ENCODE peak calls at places on chromosomes 2 and 18, in six cellular contexts. One of them, this sample, is unnamed.

GRCh38 chr18:8870528-8870927 is 165.2 kb downstream of the MTCL1 start:
- DNase-seq in endothelial cell: no peak
- DNase-seq in neural crest cell: no peak
- DNase-seq in NCI-H2029 treated with DMSO at 0.1 percent for 48 hours: no peak
- DNase-seq in uterus: no peak
- DNase-seq in fibroblast of the conjunctiva: no peak
- DNase-seq in this sample: no peak

GRCh38 chr2:191264647-191265079 is 19.5 kb downstream of the MYO1B start:
- DNase-seq in endothelial cell: no peak
- DNase-seq in neural crest cell: no peak
- DNase-seq in NCI-H2029 treated with DMSO at 0.1 percent for 48 hours: no peak
- DNase-seq in uterus: no peak
- DNase-seq in fibroblast of the conjunctiva: peak; percentile 49
- DNase-seq in this sample: no peak

GRCh38 chr2:226127682-226128081 is 671.9 kb downstream of the IRS1 start:
- DNase-seq in endothelial cell: no peak
- DNase-seq in neural crest cell: no peak
- DNase-seq in NCI-H2029 treated with DMSO at 0.1 percent for 48 hours: no peak
- DNase-seq in uterus: no peak
- DNase-seq in fibroblast of the conjunctiva: no peak
- DNase-seq in this sample: no peak

GRCh38 chr2:189700681-189701080 is 26.2 kb downstream of the ANKAR start:
- DNase-seq in endothelial cell: no peak
- DNase-seq in neural crest cell: no peak
- DNase-seq in NCI-H2029 treated with DMSO at 0.1 percent for 48 hours: no peak
- DNase-seq in uterus: no peak
- DNase-seq in fibroblast of the conjunctiva: no peak
- DNase-seq in this sample: no peak

GRCh38 chr2:121075641-121076500 is 209.1 kb downstream of the TFCP2L1 start:
- DNase-seq in endothelial cell: no peak
- DNase-seq in neural crest cell: no peak
- DNase-seq in NCI-H2029 treated with DMSO at 0.1 percent for 48 hours: no peak
- DNase-seq in uterus: peak; percentile 38
- DNase-seq in fibroblast of the conjunctiva: no peak
- DNase-seq in this sample: no peak

GRCh38 chr18:21868770-21869169 is 128.2 kb downstream of the MIB1 start:
- DNase-seq in endothelial cell: no peak
- DNase-seq in neural crest cell: no peak
- DNase-seq in NCI-H2029 treated with DMSO at 0.1 percent for 48 hours: no peak
- DNase-seq in uterus: no peak
- DNase-seq in fibroblast of the conjunctiva: no peak
- DNase-seq in this sample: no peak

GRCh38 chr2:173547493-173547892 is 192.8 kb downstream of the CDCA7 start:
- DNase-seq in endothelial cell: no peak
- DNase-seq in neural crest cell: no peak
- DNase-seq in NCI-H2029 treated with DMSO at 0.1 percent for 48 hours: no peak
- DNase-seq in uterus: no peak
- DNase-seq in fibroblast of the conjunctiva: no peak
- DNase-seq in this sample: no peak

GRCh38 chr2:215660687-215661086 is 224.8 kb upstream of the FN1 start:
- DNase-seq in endothelial cell: no peak
- DNase-seq in neural crest cell: no peak
- DNase-seq in NCI-H2029 treated with DMSO at 0.1 percent for 48 hours: no peak
- DNase-seq in uterus: no peak
- DNase-seq in fibroblast of the conjunctiva: no peak
- DNase-seq in this sample: no peak

GRCh38 chr2:239099474-239099873 is 251.6 kb downstream of the TWIST2 start:
- DNase-seq in endothelial cell: no peak
- DNase-seq in neural crest cell: no peak
- DNase-seq in NCI-H2029 treated with DMSO at 0.1 percent for 48 hours: no peak
- DNase-seq in uterus: no peak
- DNase-seq in fibroblast of the conjunctiva: no peak
- DNase-seq in this sample: no peak

GRCh38 chr18:50679656-50680055 is 119.8 kb downstream of the MAPK4 start:
- DNase-seq in endothelial cell: no peak
- DNase-seq in neural crest cell: no peak
- DNase-seq in NCI-H2029 treated with DMSO at 0.1 percent for 48 hours: no peak
- DNase-seq in uterus: no peak
- DNase-seq in fibroblast of the conjunctiva: no peak
- DNase-seq in this sample: no peak

GRCh38 chr2:223692227-223692947 is 90.2 kb upstream of the SCG2 start:
- DNase-seq in endothelial cell: peak; percentile 45
- DNase-seq in neural crest cell: peak; percentile 37
- DNase-seq in NCI-H2029 treated with DMSO at 0.1 percent for 48 hours: no peak
- DNase-seq in uterus: peak; percentile 19
- DNase-seq in fibroblast of the conjunctiva: no peak
- DNase-seq in this sample: no peak

GRCh38 chr2:8659735-8660492 is 21.9 kb upstream of the ID2 start:
- DNase-seq in endothelial cell: no peak
- DNase-seq in neural crest cell: no peak
- DNase-seq in NCI-H2029 treated with DMSO at 0.1 percent for 48 hours: peak; percentile 52
- DNase-seq in uterus: no peak
- DNase-seq in fibroblast of the conjunctiva: no peak
- DNase-seq in this sample: no peak

GRCh38 chr2:132430895-132431294 is 14.3 kb downstream of the GPR39 start:
- DNase-seq in endothelial cell: no peak
- DNase-seq in neural crest cell: no peak
- DNase-seq in NCI-H2029 treated with DMSO at 0.1 percent for 48 hours: no peak
- DNase-seq in uterus: no peak
- DNase-seq in fibroblast of the conjunctiva: no peak
- DNase-seq in this sample: no peak

GRCh38 chr2:121776885-121777698 is 21.6 kb downstream of the TSN start:
- DNase-seq in endothelial cell: no peak
- DNase-seq in neural crest cell: no peak
- DNase-seq in NCI-H2029 treated with DMSO at 0.1 percent for 48 hours: no peak
- DNase-seq in uterus: no peak
- DNase-seq in fibroblast of the conjunctiva: no peak
- DNase-seq in this sample: no peak

GRCh38 chr2:141438536-141438935 is 692.3 kb downstream of the LRP1B start:
- DNase-seq in endothelial cell: no peak
- DNase-seq in neural crest cell: no peak
- DNase-seq in NCI-H2029 treated with DMSO at 0.1 percent for 48 hours: no peak
- DNase-seq in uterus: no peak
- DNase-seq in fibroblast of the conjunctiva: no peak
- DNase-seq in this sample: no peak

GRCh38 chr2:213188971-213189899 is 37.8 kb upstream of the IKZF2 start:
- DNase-seq in endothelial cell: peak; percentile 26
- DNase-seq in neural crest cell: peak; percentile 8
- DNase-seq in NCI-H2029 treated with DMSO at 0.1 percent for 48 hours: no peak
- DNase-seq in uterus: no peak
- DNase-seq in fibroblast of the conjunctiva: peak; percentile 32
- DNase-seq in this sample: no peak

GRCh38 chr2:98088261-98088660 is 1.3 kb downstream of the VWA3B start:
- DNase-seq in endothelial cell: no peak
- DNase-seq in neural crest cell: no peak
- DNase-seq in NCI-H2029 treated with DMSO at 0.1 percent for 48 hours: no peak
- DNase-seq in uterus: no peak
- DNase-seq in fibroblast of the conjunctiva: no peak
- DNase-seq in this sample: no peak

GRCh38 chr2:119260636-119261497 is 37.2 kb downstream of the STEAP3 start:
- DNase-seq in endothelial cell: no peak
- DNase-seq in neural crest cell: no peak
- DNase-seq in NCI-H2029 treated with DMSO at 0.1 percent for 48 hours: no peak
- DNase-seq in uterus: no peak
- DNase-seq in fibroblast of the conjunctiva: no peak
- DNase-seq in this sample: no peak

GRCh38 chr18:9750606-9751304 is 42.7 kb downstream of the RAB31 start:
- DNase-seq in endothelial cell: no peak
- DNase-seq in neural crest cell: no peak
- DNase-seq in NCI-H2029 treated with DMSO at 0.1 percent for 48 hours: no peak
- DNase-seq in uterus: no peak
- DNase-seq in fibroblast of the conjunctiva: no peak
- DNase-seq in this sample: no peak

GRCh38 chr2:74507926-74508520 is 528 bp upstream of the PCGF1 start:
- DNase-seq in endothelial cell: peak; percentile 25
- DNase-seq in neural crest cell: no peak
- DNase-seq in NCI-H2029 treated with DMSO at 0.1 percent for 48 hours: no peak
- DNase-seq in uterus: no peak
- DNase-seq in fibroblast of the conjunctiva: peak; percentile 49
- DNase-seq in this sample: no peak

GRCh38 chr18:5510109-5510846 is 33.5 kb downstream of the EPB41L3 start:
- DNase-seq in endothelial cell: no peak
- DNase-seq in neural crest cell: no peak
- DNase-seq in NCI-H2029 treated with DMSO at 0.1 percent for 48 hours: no peak
- DNase-seq in uterus: no peak
- DNase-seq in fibroblast of the conjunctiva: no peak
- DNase-seq in this sample: no peak

GRCh38 chr2:195026261-195026660 is 630.8 kb upstream of the SLC39A10 start:
- DNase-seq in endothelial cell: no peak
- DNase-seq in neural crest cell: no peak
- DNase-seq in NCI-H2029 treated with DMSO at 0.1 percent for 48 hours: no peak
- DNase-seq in uterus: no peak
- DNase-seq in fibroblast of the conjunctiva: peak; percentile 51
- DNase-seq in this sample: no peak